ENCODE peak calls at places on chromosome 14, in five cellular contexts. R, B, X, K and L are unnamed samples.

GRCh38 chr14:74792249-74793039 is 29.3 kb downstream of the YLPM1 start:
- DNase-seq in R (no peak), B (peak; percentile 15), X (no peak), K (no peak), L (no peak)

GRCh38 chr14:92528486-92529100 is 15.0 kb downstream of the RIN3 start:
- DNase-seq in R (no peak), B (no peak), X (no peak), K (no peak), L (no peak)

GRCh38 chr14:100389497-100390104 is 66.5 kb downstream of the SLC25A47 start:
- DNase-seq in R (peak; percentile 57), B (no peak), X (no peak), K (no peak), L (no peak)

GRCh38 chr14:106228541-106229158 is 702.3 kb downstream of the TMEM121 start:
- DNase-seq in R (no peak), B (no peak), X (no peak), K (no peak), L (no peak)

GRCh38 chr14:71050227-71050823 is 143.1 kb downstream of the PCNX1 start:
- DNase-seq in R (no peak), B (peak; percentile 20), X (no peak), K (no peak), L (no peak)

GRCh38 chr14:72699852-72700257 is 194.0 kb downstream of the DPF3 start:
- DNase-seq in R (no peak), B (peak; percentile 83), X (peak; percentile 22), K (peak; percentile 41), L (peak; percentile 66)

GRCh38 chr14:35400707-35401421 is 3.7 kb downstream of the NFKBIA start:
- DNase-seq in R (peak; percentile 33), B (no peak), X (peak; percentile 58), K (no peak), L (no peak)

GRCh38 chr14:51020024-51020710 is 74.7 kb downstream of the TRIM9 start:
- DNase-seq in R (no peak), B (no peak), X (no peak), K (peak; percentile 22), L (no peak)

GRCh38 chr14:68774771-68775613 is 17.9 kb downstream of the ZFP36L1 start:
- DNase-seq in R (no peak), B (peak; percentile 84), X (no peak), K (no peak), L (peak; percentile 21)

GRCh38 chr14:81517798-81518398 is 15.8 kb downstream of the SEL1L start:
- DNase-seq in R (peak; percentile 30), B (peak; percentile 67), X (no peak), K (peak; percentile 64), L (peak; percentile 47)

GRCh38 chr14:100816950-100817901 is 8.7 kb upstream of the MEG3 start:
- DNase-seq in R (no peak), B (no peak), X (no peak), K (no peak), L (no peak)

GRCh38 chr14:105999361-106000028 is 473.1 kb downstream of the TMEM121 start:
- DNase-seq in R (peak; percentile 70), B (no peak), X (peak; percentile 64), K (peak; percentile 39), L (no peak)

GRCh38 chr14:85217412-85217811 is 312.5 kb upstream of the FLRT2 start:
- DNase-seq in R (no peak), B (peak; percentile 31), X (no peak), K (no peak), L (no peak)

GRCh38 chr14:22339277-22339676 is 249.7 kb downstream of the DAD1 start:
- DNase-seq in R (peak; percentile 67), B (peak; percentile 83), X (no peak), K (peak; percentile 75), L (peak; percentile 21)

GRCh38 chr14:91835920-91836843 is 31.2 kb downstream of the TC2N start:
- DNase-seq in R (peak; percentile 92), B (no peak), X (no peak), K (peak; percentile 55), L (peak; percentile 94)

GRCh38 chr14:97120204-97121120 is 323.3 kb downstream of the VRK1 start:
- DNase-seq in R (no peak), B (no peak), X (no peak), K (no peak), L (no peak)

GRCh38 chr14:92951912-92952471 is 29.0 kb downstream of the CHGA start:
- DNase-seq in R (peak; percentile 84), B (peak; percentile 48), X (peak; percentile 60), K (peak; percentile 77), L (peak; percentile 77)

GRCh38 chr14:91609183-91609582 is 99.1 kb upstream of the PPP4R3A start:
- DNase-seq in R (no peak), B (no peak), X (no peak), K (no peak), L (no peak)

GRCh38 chr14:50954811-50955372 is 10.6 kb upstream of the PYGL start:
- DNase-seq in R (no peak), B (peak; percentile 79), X (no peak), K (no peak), L (no peak)

GRCh38 chr14:93977790-93978581 is 1.6 kb upstream of the ASB2 start:
- DNase-seq in R (peak; percentile 54), B (no peak), X (peak; percentile 76), K (no peak), L (no peak)

GRCh38 chr14:72692678-72693077 is 201.2 kb downstream of the DPF3 start:
- DNase-seq in R (no peak), B (no peak), X (no peak), K (no peak), L (no peak)

GRCh38 chr14:23469906-23470403 is 452 bp downstream of the NGDN start:
- DNase-seq in R (no peak), B (no peak), X (no peak), K (no peak), L (no peak)

GRCh38 chr14:71169028-71169427 is 261.8 kb downstream of the PCNX1 start:
- DNase-seq in R (no peak), B (no peak), X (no peak), K (no peak), L (no peak)

GRCh38 chr14:76928301-76928700 is 100.2 kb downstream of the IRF2BPL start:
- DNase-seq in R (no peak), B (no peak), X (no peak), K (no peak), L (no peak)

GRCh38 chr14:100723135-100723883 is 3.4 kb upstream of the DLK1 start:
- DNase-seq in R (no peak), B (no peak), X (no peak), K (no peak), L (no peak)

GRCh38 chr14:91367173-91368171 is 50.1 kb downstream of the CCDC88C start:
- DNase-seq in R (peak; percentile 77), B (peak; percentile 66), X (no peak), K (no peak), L (no peak)

GRCh38 chr14:94864421-94865195 is 94.7 kb upstream of the GSC start:
- DNase-seq in R (no peak), B (no peak), X (no peak), K (peak; percentile 30), L (peak; percentile 28)

GRCh38 chr14:36054353-36055051 is 122.0 kb downstream of the PTCSC3 start:
- DNase-seq in R (no peak), B (no peak), X (no peak), K (no peak), L (no peak)

GRCh38 chr14:58899317-58899713 is 261.6 kb downstream of the DACT1 start:
- DNase-seq in R (no peak), B (peak; percentile 92), X (no peak), K (no peak), L (no peak)

DNA sequence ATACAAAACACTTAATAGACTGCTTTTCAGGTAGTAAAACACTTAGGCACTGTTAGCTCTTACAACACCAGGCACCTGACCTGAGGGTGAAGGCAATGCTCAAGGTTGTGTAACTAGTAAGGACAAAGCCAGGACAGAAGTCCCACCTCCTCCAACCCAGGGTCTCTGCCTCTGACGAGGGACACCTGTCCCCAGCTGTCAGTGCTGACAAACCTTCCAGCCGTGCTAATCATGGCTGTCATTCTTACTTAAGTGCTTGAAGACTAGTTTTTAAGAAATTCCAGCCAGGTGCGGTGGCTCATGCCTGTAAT is 62.5 kb upstream of the MAX start:
- DNase-seq in R (no peak), B (no peak), X (no peak), K (no peak), L (no peak)
- H3K27ac ChIP-seq in R (no peak overlapping the region), B (no peak overlapping the region), X (no peak overlapping the region), K (no peak overlapping the region), L (no peak overlapping the region)

GRCh38 chr14:65849558-65849957 is 437.0 kb downstream of the FUT8 start:
- DNase-seq in R (no peak), B (no peak), X (no peak), K (no peak), L (no peak)
- TF ChIP-seq CTCF in R (no peak), B (no peak), X (no peak), K (no peak), L (no peak)

GRCh38 chr14:99263564-99264330 is 8.2 kb downstream of the BCL11B start:
- DNase-seq in R (no peak), B (no peak), X (no peak), K (no peak), L (peak; percentile 9)

GRCh38 chr14:99265571-99265970 is 6.4 kb downstream of the BCL11B start:
- DNase-seq in R (no peak), B (no peak), X (no peak), K (no peak), L (no peak)

GRCh38 chr14:99262977-99263448 is 9.0 kb downstream of the BCL11B start:
- DNase-seq in R (no peak), B (no peak), X (no peak), K (no peak), L (peak; percentile 41)

GRCh38 chr14:99266181-99267178 is 5.5 kb downstream of the BCL11B start:
- DNase-seq in R (peak; percentile 78), B (peak; percentile 53), X (peak; percentile 56), K (peak; percentile 65), L (peak; percentile 82)

DNA sequence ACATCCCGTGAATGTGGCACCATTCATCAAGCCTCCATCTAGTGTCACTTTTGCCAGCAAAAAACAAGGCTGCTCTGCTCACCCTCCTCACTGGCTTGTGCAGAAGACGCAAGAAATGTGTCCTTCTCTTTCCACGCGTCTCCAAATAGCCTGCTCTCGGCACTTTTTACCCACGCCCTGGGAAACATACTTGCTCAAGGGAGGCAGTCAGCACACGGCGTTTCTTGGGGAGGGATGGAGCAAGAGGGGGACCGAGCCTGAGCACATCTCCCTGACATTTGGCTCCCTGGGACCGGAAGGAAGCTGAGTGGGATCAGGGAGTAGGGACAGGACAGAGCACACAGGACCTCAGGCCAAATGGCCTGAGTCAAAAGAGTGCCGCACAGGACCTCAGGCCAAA is 7.3 kb downstream of the BCL11B start:
- DNase-seq in R (no peak), B (no peak), X (no peak), K (no peak), L (no peak)
- H3K27ac ChIP-seq in R (no peak overlapping the region), B (no peak overlapping the region), X (no peak overlapping the region), K (no peak overlapping the region), L (no peak overlapping the region)

GRCh38 chr14:61320806-61321384 is 484 bp upstream of the PRKCH start:
- DNase-seq in R (no peak), B (no peak), X (no peak), K (peak; percentile 30), L (no peak)

GRCh38 chr14:61322799-61323290 is 1.5 kb downstream of the PRKCH start:
- DNase-seq in R (no peak), B (peak; percentile 2), X (no peak), K (no peak), L (no peak)

GRCh38 chr14:61319706-61320105 is 1.7 kb upstream of the PRKCH start:
- DNase-seq in R (no peak), B (no peak), X (no peak), K (no peak), L (no peak)

GRCh38 chr14:61322011-61322798 is 826 bp downstream of the PRKCH start:
- DNase-seq in R (peak; percentile 66), B (no peak), X (no peak), K (peak; percentile 45), L (no peak)

GRCh38 chr14:61321385-61322010 is at the start of gene PRKCH:
- DNase-seq in R (peak; percentile 79), B (peak; percentile 25), X (peak; percentile 51), K (peak; percentile 72), L (peak; percentile 78)
- TF ChIP-seq CTCF in R (no peak), B (no peak), X (no peak), K (peak; percentile 4), L (no peak)